ENCODE peak calls at places on chromosome 20, in eight cellular contexts. Z, E, U, A, H, I, P and V are unnamed samples.

GRCh38 chr20:34639755-34640222 is 37.1 kb downstream of the PIGU start:
- DNase-seq in P (no peak), A (no peak), E (peak; percentile 84), U (no peak), I (no peak), H (no peak), Z (no peak), V (no peak)

GRCh38 chr20:5910192-5910591 is 40.1 kb downstream of the TRMT6 start:
- DNase-seq in P (no peak), I (no peak), E (peak; percentile 8), H (no peak), U (no peak), Z (peak; percentile 52), A (no peak), V (no peak)

GRCh38 chr20:19995220-19995863 is 21.8 kb upstream of the NAA20 start:
- DNase-seq in U (peak; percentile 60), Z (no peak), E (peak; percentile 60), P (no peak), H (peak; percentile 69), I (no peak), A (no peak), V (no peak)

GRCh38 chr20:58743929-58744534 is 51.4 kb downstream of the NPEPL1 start:
- DNase-seq in H (no peak), E (no peak), U (no peak), A (no peak), P (no peak), I (no peak), Z (no peak), V (no peak)

GRCh38 chr20:1944345-1945099 is 49.3 kb downstream of the SIRPA start:
- DNase-seq in U (no peak), A (no peak), I (no peak), H (no peak), Z (no peak), E (no peak), P (no peak), V (no peak)

GRCh38 chr20:891121-892080 is 24.7 kb downstream of the ANGPT4 start:
- DNase-seq in Z (no peak), E (no peak), H (peak; percentile 30), I (peak; percentile 15), P (no peak), A (no peak), U (no peak), V (no peak)

GRCh38 chr20:42219005-42219404 is 600.8 kb upstream of the CHD6 start:
- DNase-seq in E (no peak), I (no peak), U (no peak), Z (no peak), P (no peak), H (no peak), A (no peak), V (no peak)

GRCh38 chr20:49161428-49162152 is 26.5 kb downstream of the STAU1 start:
- DNase-seq in Z (no peak), H (no peak), I (no peak), E (no peak), A (no peak), U (no peak), P (no peak), V (no peak)

GRCh38 chr20:20668639-20669038 is 43.8 kb downstream of the RALGAPA2 start:
- DNase-seq in E (no peak), P (no peak), H (peak; percentile 69), Z (no peak), I (no peak), U (peak; percentile 61), A (no peak), V (no peak)

GRCh38 chr20:62717933-62718332 is 9.3 kb downstream of the NTSR1 start:
- DNase-seq in I (no peak), U (no peak), H (no peak), A (no peak), P (no peak), E (no peak), Z (no peak), V (no peak)

GRCh38 chr20:25280051-25280573 is 32.2 kb downstream of the PYGB start:
- DNase-seq in Z (peak; percentile 12), P (no peak), H (no peak), A (peak; percentile 42), I (no peak), E (peak; percentile 79), U (no peak), V (no peak)

GRCh38 chr20:25398363-25399037 is 7.9 kb upstream of the ABHD12 start:
- DNase-seq in I (no peak), P (no peak), E (no peak), A (no peak), U (no peak), H (no peak), Z (no peak), V (no peak)

GRCh38 chr20:16619953-16620352 is 46.7 kb upstream of the KIF16B start:
- DNase-seq in P (no peak), U (no peak), A (no peak), H (no peak), I (no peak), E (no peak), Z (no peak), V (no peak)

GRCh38 chr20:45410887-45411286 is 2.8 kb downstream of the DBNDD2 start:
- DNase-seq in I (no peak), Z (no peak), H (peak; percentile 19), A (no peak), U (no peak), P (no peak), E (no peak), V (no peak)

GRCh38 chr20:44422083-44422482 is 53.6 kb upstream of the TTPAL start:
- DNase-seq in P (no peak), E (no peak), H (no peak), A (no peak), Z (no peak), I (no peak), U (no peak), V (no peak)